ENCODE peak calls at places on chromosome 11, in six cellular contexts. Y is K562, O is GM12891, H is HepG2, J is H1, P is GM12878. R is an unnamed sample.

GRCh38 chr11:17864478-17864941 is 129.9 kb downstream of the KCNC1 start:
- DNase-seq in Y (peak; percentile 34), O (no peak), H (no peak), J (no peak), P (no peak), R (no peak)

GRCh38 chr11:124315052-124315451 is 1.3 kb upstream of the OR8D1 start:
- DNase-seq in Y (peak; percentile 14), O (no peak), H (no peak), J (no peak), P (no peak), R (no peak)

GRCh38 chr11:77141034-77141433 is 13.0 kb downstream of the MYO7A start:
- DNase-seq in Y (no peak), O (no peak), H (peak; percentile 79), J (no peak), P (no peak), R (no peak)

GRCh38 chr11:74680703-74681531 is 50.3 kb downstream of the CHRDL2 start:
- DNase-seq in Y (no peak), O (no peak), H (no peak), J (no peak), P (no peak), R (no peak)

GRCh38 chr11:75031771-75032549 is 43.2 kb downstream of the NEU3 start:
- DNase-seq in Y (peak; percentile 91), O (peak; percentile 32), H (peak; percentile 65), J (peak; percentile 39), P (no peak), R (peak; percentile 43)

GRCh38 chr11:93116641-93117577 is 80.9 kb downstream of the SLC36A4 start:
- DNase-seq in Y (peak; percentile 11), O (no peak), H (no peak), J (peak; percentile 49), P (no peak), R (no peak)

GRCh38 chr11:72114570-72114969 is 2.1 kb upstream of the ANAPC15 start:
- DNase-seq in Y (no peak), O (no peak), H (no peak), J (no peak), P (no peak), R (no peak)

GRCh38 chr11:28383471-28383870 is 275.3 kb downstream of the METTL15 start:
- DNase-seq in Y (no peak), O (no peak), H (no peak), J (no peak), P (no peak), R (no peak)

GRCh38 chr11:126352934-126353801 is 2.3 kb upstream of the ST3GAL4 start:
- DNase-seq in Y (peak; percentile 90), O (no peak), H (peak; percentile 29), J (no peak), P (peak; percentile 15), R (no peak)

GRCh38 chr11:76661835-76662434 is 8.6 kb downstream of the LRRC32 start:
- DNase-seq in Y (no peak), O (no peak), H (no peak), J (no peak), P (no peak), R (peak; percentile 2)

GRCh38 chr11:119368121-119369034 is 13.1 kb downstream of the USP2 start:
- DNase-seq in Y (peak; percentile 85), O (no peak), H (peak; percentile 93), J (no peak), P (no peak), R (no peak)

DNA sequence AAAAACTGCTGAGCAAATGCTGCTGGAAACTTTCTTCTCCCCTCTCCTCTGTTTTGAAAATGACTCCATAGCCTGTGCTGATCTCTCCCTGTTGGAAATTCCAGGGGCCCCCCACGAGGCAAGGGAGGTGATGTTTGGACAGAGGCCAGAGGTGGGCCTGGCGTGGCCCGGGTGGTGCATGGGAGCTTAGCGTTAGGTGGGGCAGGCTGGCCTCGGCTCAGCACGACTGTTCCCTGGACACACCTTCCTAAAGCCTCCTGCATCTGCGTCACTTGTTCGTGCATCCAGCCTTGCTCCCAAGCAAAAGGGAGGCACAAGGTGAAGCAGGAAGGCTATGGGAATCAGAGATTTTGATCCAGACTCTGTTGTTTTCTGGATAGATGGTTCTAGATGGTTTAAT is 135.2 kb downstream of the CEP164 start:
- DNase-seq in Y (no peak), O (no peak), H (no peak), J (no peak), P (no peak), R (no peak)
- TF ChIP-seq TAF1 in Y (no peak), O (no peak), H (no peak), J (no peak), P (no peak), R (no peak)

GRCh38 chr11:7893792-7894191 is 37.3 kb downstream of the OR10A6 start:
- DNase-seq in Y (no peak), O (no peak), H (no peak), J (no peak), P (no peak), R (no peak)
- TF ChIP-seq POLR2AphosphoS5 in Y (no peak), O (no peak), H (no peak), J (no peak), P (no peak), R (no peak)

GRCh38 chr11:117985953-117986887 is at the start of gene IL10RA:
- DNase-seq in Y (peak; percentile 90), O (peak; percentile 92), H (peak; percentile 8), J (peak; percentile 64), P (no peak), R (peak; percentile 95)
- TF ChIP-seq POLR2A in Y (peak; percentile 94), O (peak; percentile 93), H (no peak), J (no peak), P (peak; percentile 99), R (peak; percentile 93)

GRCh38 chr11:48107188-48107704 is 109.4 kb upstream of the OR4B1 start:
- DNase-seq in Y (no peak), O (no peak), H (no peak), J (no peak), P (peak; percentile 66), R (peak; percentile 34)
- TF ChIP-seq TAF1 in Y (no peak), O (no peak), H (no peak), J (no peak), P (no peak), R (no peak)

DNA sequence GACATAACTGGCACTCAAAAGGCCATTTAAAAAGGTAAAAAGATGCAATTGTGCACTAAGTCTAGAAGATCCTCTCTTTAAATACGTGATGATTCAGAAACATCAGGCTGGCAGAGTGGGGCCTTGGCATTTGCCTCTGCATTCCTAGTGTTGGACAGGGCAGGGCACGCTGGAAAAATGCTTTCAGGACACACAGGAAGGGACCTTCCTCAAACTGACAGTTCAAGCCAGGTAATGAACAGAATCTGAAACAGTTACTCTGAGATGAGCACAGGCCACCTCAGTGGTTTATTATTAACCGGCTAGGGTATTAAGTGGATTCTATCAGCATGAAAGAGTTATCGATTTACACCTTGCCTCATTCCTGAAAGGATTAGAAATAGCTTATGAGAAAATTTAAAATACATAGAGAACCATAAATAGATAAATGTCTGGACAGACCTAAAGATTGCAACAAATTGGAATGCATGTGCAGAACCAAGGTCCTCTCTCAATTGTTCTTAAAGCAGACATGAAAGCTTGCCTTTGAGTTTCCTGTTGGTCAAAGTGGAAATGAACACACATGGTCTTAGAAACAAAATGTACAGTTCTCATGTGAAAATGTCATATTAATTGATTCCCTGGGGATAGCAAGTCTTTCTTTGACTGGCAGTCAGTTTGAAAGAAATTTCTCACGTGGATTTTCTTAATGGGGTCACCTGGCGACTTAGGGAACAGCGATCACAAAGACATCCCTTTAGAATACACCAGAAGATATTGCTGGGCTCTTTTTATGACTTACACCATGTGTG is 21.5 kb upstream of the CSNK2A3 start:
- DNase-seq in Y (no peak), O (no peak), H (no peak), J (no peak), P (peak; percentile 11), R (no peak)
- TF ChIP-seq POLR2AphosphoS5 in Y (no peak), O (no peak), H (no peak), J (no peak), P (no peak), R (no peak)

GRCh38 chr11:114440971-114441810 is 1.9 kb downstream of the REXO2 start:
- DNase-seq in Y (peak; percentile 44), O (no peak), H (peak; percentile 9), J (no peak), P (no peak), R (no peak)

GRCh38 chr11:114438303-114438702 is 964 bp upstream of the REXO2 start:
- DNase-seq in Y (no peak), O (no peak), H (no peak), J (no peak), P (no peak), R (no peak)

GRCh38 chr11:114441921-114442320 is 2.7 kb downstream of the REXO2 start:
- DNase-seq in Y (no peak), O (no peak), H (no peak), J (no peak), P (no peak), R (no peak)

GRCh38 chr11:114440121-114440860 is 1.0 kb downstream of the REXO2 start:
- DNase-seq in Y (no peak), O (no peak), H (peak; percentile 41), J (no peak), P (no peak), R (no peak)

DNA sequence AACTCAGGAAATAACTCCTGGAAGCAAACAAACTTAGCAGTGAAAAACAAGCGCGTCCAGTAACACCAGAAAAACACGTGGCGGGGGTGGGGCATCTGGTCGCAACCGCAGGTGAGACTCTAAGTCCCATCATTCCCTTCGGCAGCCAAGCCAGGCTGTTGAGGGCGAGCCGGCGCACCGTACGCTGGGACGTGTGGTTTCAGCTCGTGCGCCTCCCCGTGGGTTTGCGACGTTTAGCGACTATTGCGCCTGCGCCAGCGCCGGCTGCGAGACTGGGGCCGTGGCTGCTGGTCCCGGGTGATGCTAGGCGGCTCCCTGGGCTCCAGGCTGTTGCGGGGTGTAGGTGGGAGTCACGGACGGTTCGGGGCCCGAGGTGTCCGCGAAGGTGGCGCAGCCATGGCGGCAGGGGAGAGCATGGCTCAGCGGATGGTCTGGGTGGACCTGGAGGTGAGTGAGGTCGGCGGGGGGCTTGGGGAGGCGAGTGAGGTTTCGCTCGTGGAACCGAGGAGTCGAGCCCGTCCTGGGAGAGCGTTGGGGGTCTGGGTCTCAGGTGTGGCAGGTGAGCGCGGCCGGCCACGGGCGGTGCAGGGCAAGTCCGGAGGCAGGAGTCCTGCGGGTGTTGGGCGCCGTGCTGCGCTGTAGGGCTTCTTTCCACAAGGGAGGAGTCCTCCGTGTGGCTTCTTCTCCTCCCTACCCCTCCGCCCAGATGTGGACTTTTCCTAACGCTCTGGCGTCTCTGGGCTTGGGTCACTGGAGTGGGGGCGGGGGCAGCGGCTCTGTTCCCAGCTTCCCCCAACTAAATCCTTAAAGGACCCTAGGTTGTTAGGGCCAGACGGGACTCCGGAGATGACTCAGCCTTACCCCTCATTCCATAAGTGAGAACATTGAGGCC is at the start of gene REXO2:
- DNase-seq in Y (peak; percentile 98), O (peak; percentile 83), H (peak; percentile 90), J (peak; percentile 81), P (peak; percentile 75), R (peak; percentile 79)
- TF ChIP-seq POLR2A in Y (peak; percentile 88), O (no peak), H (peak; percentile 76), J (peak; percentile 51), P (peak; percentile 76), R (no peak)

DNA sequence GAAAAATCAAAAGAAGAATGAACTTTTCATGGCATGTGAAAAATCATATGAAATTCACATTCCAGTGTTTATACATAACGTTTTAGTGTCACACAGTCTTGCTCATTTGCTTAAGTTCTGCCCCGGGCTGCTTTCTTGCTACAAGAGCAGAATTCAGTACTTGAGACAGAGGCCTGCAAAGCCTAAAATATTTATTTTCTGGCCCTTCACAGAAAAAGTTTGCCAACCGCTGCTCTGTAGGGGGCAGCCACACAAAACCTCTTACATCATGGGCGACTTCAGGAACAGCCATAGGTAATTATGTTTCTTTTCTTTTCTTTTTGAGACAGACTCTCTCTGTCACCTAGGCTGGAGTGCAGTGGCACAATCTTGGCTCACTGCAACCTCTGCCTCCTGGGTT is 1.0 kb upstream of the ATG2A start:
- DNase-seq in Y (peak; percentile 65), O (no peak), H (peak; percentile 16), J (no peak), P (no peak), R (no peak)
- TF ChIP-seq TAF1 in Y (peak; percentile 12), O (no peak), H (no peak), J (no peak), P (no peak), R (no peak)

GRCh38 chr11:48168815-48169214 is 47.8 kb upstream of the OR4B1 start:
- DNase-seq in Y (no peak), O (no peak), H (no peak), J (no peak), P (no peak), R (no peak)
- TF ChIP-seq POLR2AphosphoS5 in Y (no peak), O (no peak), H (no peak), J (no peak), P (no peak), R (no peak)

R was measured in GM12892.